ENCODE peak calls at places on chromosomes 3 and 15, in seven cellular contexts. C, X, H, Y, N, P and U are unnamed samples.

GRCh38 chr3:36302110-36302509 is 78.2 kb upstream of the STAC start:
- DNase-seq in P (no peak), Y (no peak), X (no peak), H (no peak), N (no peak), C (no peak), U (no peak)

GRCh38 chr15:68616397-68616796 is 37.6 kb downstream of the CORO2B start:
- DNase-seq in N (no peak), C (no peak), Y (no peak), X (no peak), P (no peak), H (no peak), U (no peak)

GRCh38 chr15:83458396-83458795 is 11.3 kb downstream of the SH3GL3 start:
- DNase-seq in C (no peak), P (no peak), X (no peak), Y (no peak), H (no peak), N (no peak), U (peak)

GRCh38 chr15:89385596-89386242 is 51.1 kb upstream of the POLG start:
- DNase-seq in Y (no peak), H (no peak), P (no peak), X (no peak), C (no peak), N (no peak), U (no peak)

GRCh38 chr15:74196175-74196574 is 6.4 kb downstream of the STRA6 start:
- DNase-seq in H (peak), Y (peak), X (no peak), C (peak), P (peak), N (no peak), U (no peak)

GRCh38 chr3:121477589-121477988 is 68.2 kb downstream of the POLQ start:
- DNase-seq in H (no peak), X (no peak), C (no peak), Y (no peak), N (no peak), P (no peak), U (no peak)

GRCh38 chr3:52782412-52783210 is 5.2 kb downstream of the ITIH1 start:
- DNase-seq in P (no peak), N (peak), Y (no peak), C (no peak), H (peak), X (no peak), U (no peak)

GRCh38 chr3:135965129-135965505 is 411 bp upstream of the PPP2R3A start:
- DNase-seq in P (no peak), N (no peak), Y (no peak), X (no peak), C (no peak), H (no peak), U (no peak)

GRCh38 chr3:66410976-66411375 is 89.8 kb downstream of the LRIG1 start:
- DNase-seq in P (no peak), Y (no peak), H (no peak), X (no peak), C (no peak), N (no peak), U (no peak)

GRCh38 chr15:73691398-73691797 is 7.2 kb downstream of the CD276 start:
- DNase-seq in X (no peak), H (peak), Y (no peak), P (peak), N (no peak), C (peak), U (no peak)

GRCh38 chr3:109175411-109175810 is 38.9 kb downstream of the C3orf85 start:
- DNase-seq in Y (no peak), C (no peak), X (no peak), N (no peak), P (no peak), H (no peak), U (no peak)

GRCh38 chr15:51672100-51672731 is 9.1 kb upstream of the SCG3 start:
- DNase-seq in Y (no peak), C (no peak), N (no peak), X (no peak), P (no peak), H (no peak), U (no peak)

GRCh38 chr3:37962906-37963486 is 27.6 kb upstream of the VILL start:
- DNase-seq in N (no peak), P (no peak), Y (no peak), H (no peak), C (no peak), X (no peak), U (no peak)

GRCh38 chr3:156246939-156247725 is 126.8 kb downstream of the KCNAB1 start:
- DNase-seq in Y (no peak), X (no peak), H (no peak), P (no peak), N (no peak), C (peak), U (no peak)

GRCh38 chr3:13042932-13043275 is 30.3 kb downstream of the IQSEC1 start:
- DNase-seq in N (no peak), H (no peak), C (no peak), Y (no peak), X (no peak), P (no peak), U (no peak)

GRCh38 chr3:50236484-50237132 is 604 bp downstream of the GNAI2 start:
- DNase-seq in C (no peak), Y (no peak), N (no peak), P (no peak), X (no peak), H (no peak), U (no peak)

GRCh38 chr3:67006460-67006859 is 8.4 kb downstream of the KBTBD8 start:
- DNase-seq in Y (no peak), C (no peak), X (no peak), H (no peak), P (no peak), N (no peak), U (no peak)

GRCh38 chr3:135964160-135964955 is 1.2 kb upstream of the PPP2R3A start:
- DNase-seq in Y (no peak), P (no peak), C (no peak), X (no peak), H (no peak), N (no peak), U (no peak)

GRCh38 chr15:58161436-58161835 is 23.3 kb downstream of the AQP9 start:
- DNase-seq in H (no peak), Y (no peak), N (no peak), C (no peak), P (no peak), X (no peak), U (no peak)

GRCh38 chr3:72661115-72661457 is 187.2 kb downstream of the SHQ1 start:
- DNase-seq in P (peak), Y (no peak), H (peak), N (peak), X (no peak), C (no peak), U (no peak)

GRCh38 chr3:196055683-196056270 is 26.1 kb downstream of the TFRC start:
- DNase-seq in H (no peak), N (no peak), C (no peak), Y (peak), X (no peak), P (no peak), U (no peak)

GRCh38 chr15:101672298-101672697 is 20.1 kb upstream of the TM2D3 start:
- DNase-seq in C (no peak), N (no peak), H (no peak), P (no peak), Y (no peak), X (no peak), U (no peak)

GRCh38 chr3:19029837-19030835 is 118.2 kb upstream of the KCNH8 start:
- DNase-seq in X (no peak), H (no peak), Y (no peak), C (no peak), N (no peak), P (no peak), U (no peak)
- TF ChIP-seq CTCF in X (no peak), H (no peak), Y (no peak), C (no peak), N (no peak), P (no peak), U (no peak)

GRCh38 chr15:43775411-43775965 is 1.3 kb downstream of the ELL3 start:
- DNase-seq in Y (peak), H (peak), N (peak), X (no peak), C (peak), P (peak), U (no peak)
- H3K4me3 ChIP-seq in Y (peak), H (no peak), N (no peak), X (peak), C (peak), P (peak), U (no peak)

DNA sequence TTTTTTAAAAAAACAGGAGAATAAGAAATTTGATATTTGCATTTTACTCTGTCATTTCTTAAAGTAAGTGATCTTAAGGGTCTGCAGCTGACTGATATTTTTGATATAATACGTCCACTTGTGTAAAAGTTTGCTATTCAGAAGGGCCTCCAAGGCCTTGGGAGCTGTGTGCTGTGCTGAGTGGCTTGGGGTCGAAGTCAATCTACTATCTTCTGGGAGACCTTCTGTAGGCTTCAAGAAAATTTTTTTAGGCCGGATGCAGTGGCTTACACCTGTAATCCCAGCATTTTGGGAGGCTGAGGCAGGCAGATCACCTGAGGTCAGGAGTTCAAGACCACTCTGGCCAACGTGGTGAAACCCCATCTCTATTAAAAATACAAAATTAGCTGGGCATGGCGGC is 26.3 kb downstream of the THSD4 start:
- DNase-seq in H (no peak), X (no peak), Y (no peak), P (no peak), C (no peak), N (no peak), U (peak)
- TF ChIP-seq POLR2A in H (no peak), X (no peak), Y (no peak), P (no peak), C (no peak), N (no peak), U (no peak)

GRCh38 chr15:69954726-69955125 is 143.0 kb downstream of the TLE3 start:
- DNase-seq in C (no peak), H (no peak), P (no peak), N (no peak), X (no peak), Y (no peak), U (no peak)

GRCh38 chr15:69952210-69952555 is 145.5 kb downstream of the TLE3 start:
- DNase-seq in P (no peak), C (peak), Y (no peak), N (no peak), H (no peak), X (no peak), U (peak)

GRCh38 chr15:69955240-69955894 is 142.3 kb downstream of the TLE3 start:
- DNase-seq in X (no peak), H (no peak), Y (no peak), C (no peak), N (no peak), P (no peak), U (peak)

GRCh38 chr15:69953816-69954215 is 143.9 kb downstream of the TLE3 start:
- DNase-seq in Y (no peak), P (no peak), H (no peak), C (no peak), X (no peak), N (no peak), U (peak)

DNA sequence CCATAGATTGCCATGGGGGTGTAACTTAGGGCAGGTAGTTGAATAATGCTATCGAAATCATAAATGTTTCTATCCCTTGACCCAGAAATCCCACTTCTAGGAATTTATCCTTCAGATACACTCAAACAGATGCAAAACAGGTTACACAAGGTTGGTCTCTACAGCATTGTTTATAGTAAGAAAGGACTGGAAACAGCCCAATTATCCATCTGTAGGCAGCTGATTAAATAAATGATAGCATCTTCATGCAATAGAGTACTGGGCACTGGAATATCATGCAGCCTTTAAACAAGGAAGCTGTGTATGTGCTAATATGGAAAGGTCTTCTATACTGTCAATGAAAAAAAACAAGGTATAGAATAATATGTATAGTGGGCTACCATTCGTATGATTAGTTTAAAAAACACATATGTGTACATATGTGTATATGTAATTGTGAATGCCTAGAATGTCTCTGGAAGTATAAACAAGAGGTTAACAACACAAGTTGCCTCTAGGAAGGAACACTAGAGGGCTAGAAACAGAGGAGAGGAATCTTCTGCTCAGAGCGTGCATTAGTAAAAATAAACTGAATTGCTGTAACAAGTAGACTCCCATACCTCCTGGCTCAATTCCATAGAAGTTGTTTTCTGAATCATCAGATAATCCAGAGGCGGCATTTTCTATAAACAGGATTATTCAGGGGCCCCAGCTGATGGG is 146.1 kb downstream of the TLE3 start:
- DNase-seq in X (no peak), N (no peak), C (no peak), P (no peak), H (no peak), Y (no peak), U (peak)
- TF ChIP-seq CTCF in X (no peak), N (no peak), C (no peak), P (no peak), H (no peak), Y (no peak), U (no peak)

DNA sequence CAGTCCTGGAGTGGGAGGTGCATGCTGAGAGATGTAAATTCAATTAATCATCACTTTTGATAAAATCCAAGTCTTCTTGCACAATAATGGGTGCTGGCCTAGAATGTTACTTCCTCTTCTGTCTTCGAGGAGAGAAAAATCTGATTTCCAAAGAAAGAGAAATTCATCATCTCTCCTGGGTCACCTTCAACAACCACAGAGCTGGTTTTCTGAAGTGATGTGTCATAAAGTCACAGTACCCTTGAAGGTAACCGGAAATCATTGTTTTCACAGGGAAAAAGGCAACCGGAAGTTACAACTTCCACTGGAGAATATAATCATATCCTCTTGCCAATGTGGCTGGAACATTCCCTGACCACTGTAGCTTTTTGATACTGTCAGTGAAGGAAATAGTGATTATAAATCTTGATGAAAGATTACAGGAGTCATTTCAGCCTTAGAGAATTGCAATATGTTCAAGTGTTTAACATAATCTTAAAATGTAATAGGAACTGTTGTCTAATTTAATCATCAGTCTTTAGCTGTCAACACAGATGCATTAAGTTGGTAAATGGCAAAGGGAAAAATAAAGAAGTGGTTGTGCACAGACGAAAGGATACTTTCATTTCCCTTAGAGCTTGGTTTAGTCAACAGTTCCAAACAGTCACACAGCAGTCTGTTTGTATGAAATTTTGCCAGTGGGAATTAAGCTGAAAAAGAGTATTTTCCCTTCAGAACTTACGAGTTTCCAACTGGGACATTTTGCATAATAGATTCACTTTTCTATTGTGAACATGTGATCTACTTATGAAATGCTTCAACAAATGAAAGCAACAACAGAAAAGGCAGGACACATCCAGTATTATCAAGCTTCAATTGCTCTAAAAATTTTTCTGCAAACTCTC is 106.5 kb upstream of the SLC4A7 start:
- DNase-seq in X (no peak), N (no peak), Y (no peak), H (no peak), P (no peak), C (no peak), U (no peak)
- H3K4me3 ChIP-seq in X (no peak), N (peak), Y (no peak), H (no peak), P (no peak), C (no peak), U (peak)

GRCh38 chr15:60494108-60494507 is 15.2 kb upstream of the ICE2 start:
- DNase-seq in C (no peak), H (no peak), P (no peak), N (no peak), X (no peak), Y (no peak), U (no peak)
- TF ChIP-seq POLR2A in C (no peak), H (no peak), P (no peak), N (no peak), X (no peak), Y (no peak), U (no peak)